ENCODE peak calls at places on chromosome 6, in ten cellular contexts. J is AG09319; K is pancreas; C is HuH-7.5; S is AG08395; T is activated CD8-positive, alpha-beta memory T cell treated with anti-CD3 and anti-CD28 coated beads, Interleukin-2, amount 50 U/mL, for 48 hours; U is upper lobe of right lung; M is brain microvascular endothelial cell; H is amygdala; I is H54. X is an unnamed sample.

GRCh38 chr6:130366011-130366963 is at the start of gene TMEM200A:
- DNase-seq in J (peak), K (no peak), C (peak), S (peak), T (peak), U (peak), M (peak), H (no peak), I (peak), X (peak)

GRCh38 chr6:166032366-166033171 is 135.1 kb downstream of the TBXT start:
- DNase-seq in J (peak), K (peak), C (no peak), S (peak), T (no peak), U (no peak), M (peak), H (no peak), I (no peak), X (peak)

GRCh38 chr6:75691012-75691411 is 58.0 kb upstream of the MYO6 start:
- DNase-seq in J (no peak), K (no peak), C (no peak), S (no peak), T (no peak), U (no peak), M (peak), H (no peak), I (no peak), X (no peak)

GRCh38 chr6:169933251-169933821 is 181.9 kb downstream of the ERMARD start:
- DNase-seq in J (no peak), K (peak), C (no peak), S (no peak), T (no peak), U (no peak), M (no peak), H (no peak), I (no peak), X (no peak)

GRCh38 chr6:88166493-88166900 is 350 bp upstream of the CNR1 start:
- DNase-seq in J (no peak), K (no peak), C (peak), S (no peak), T (peak), U (peak), M (no peak), H (no peak), I (no peak), X (no peak)

GRCh38 chr6:168120390-168121307 is 41.6 kb upstream of the FRMD1 start:
- DNase-seq in J (no peak), K (no peak), C (peak), S (no peak), T (no peak), U (no peak), M (no peak), H (no peak), I (no peak), X (no peak)

GRCh38 chr6:89035252-89036106 is 45.1 kb upstream of the PNRC1 start:
- DNase-seq in J (peak), K (peak), C (no peak), S (peak), T (no peak), U (peak), M (peak), H (no peak), I (peak), X (peak)

GRCh38 chr6:22062807-22063408 is 233.9 kb downstream of the PRL start:
- DNase-seq in J (no peak), K (no peak), C (no peak), S (no peak), T (peak), U (peak), M (no peak), H (no peak), I (no peak), X (no peak)

GRCh38 chr6:31163922-31164321 is 5.5 kb downstream of the TCF19 start:
- DNase-seq in J (no peak), K (peak), C (no peak), S (no peak), T (no peak), U (no peak), M (no peak), H (no peak), I (no peak), X (no peak)

GRCh38 chr6:122014961-122015360 is 384.5 kb upstream of the HSF2 start:
- DNase-seq in J (no peak), K (no peak), C (no peak), S (peak), T (no peak), U (no peak), M (no peak), H (no peak), I (no peak), X (peak)

GRCh38 chr6:409370-409972 is 17.9 kb downstream of the IRF4 start:
- DNase-seq in J (no peak), K (no peak), C (no peak), S (no peak), T (peak), U (no peak), M (no peak), H (no peak), I (no peak), X (no peak)

GRCh38 chr6:34926655-34927054 is 37.6 kb downstream of the ANKS1A start:
- DNase-seq in J (no peak), K (no peak), C (no peak), S (peak), T (no peak), U (no peak), M (peak), H (no peak), I (peak), X (no peak)

GRCh38 chr6:4398806-4399205 is 263.4 kb upstream of the ECI2 start:
- DNase-seq in J (no peak), K (no peak), C (no peak), S (peak), T (no peak), U (no peak), M (no peak), H (no peak), I (no peak), X (no peak)

GRCh38 chr6:42429042-42429574 is 22.6 kb downstream of the TRERF1 start:
- DNase-seq in J (no peak), K (no peak), C (no peak), S (no peak), T (peak), U (no peak), M (no peak), H (no peak), I (no peak), X (no peak)

GRCh38 chr6:136753624-136754023 is 38.7 kb downstream of the MAP3K5 start:
- DNase-seq in J (no peak), K (no peak), C (no peak), S (no peak), T (peak), U (no peak), M (no peak), H (no peak), I (no peak), X (no peak)

GRCh38 chr6:5412017-5412416 is 150.7 kb downstream of the FARS2 start:
- DNase-seq in J (no peak), K (no peak), C (no peak), S (no peak), T (no peak), U (no peak), M (no peak), H (no peak), I (no peak), X (no peak)

GRCh38 chr6:163148781-163149534 is 265.6 kb upstream of the QKI start:
- DNase-seq in J (no peak), K (no peak), C (no peak), S (no peak), T (no peak), U (no peak), M (no peak), H (peak), I (no peak), X (no peak)

GRCh38 chr6:135784493-135784892 is 67.0 kb upstream of the PDE7B start:
- DNase-seq in J (no peak), K (no peak), C (no peak), S (no peak), T (no peak), U (no peak), M (no peak), H (no peak), I (no peak), X (no peak)

GRCh38 chr6:87274660-87275273 is 47.6 kb upstream of the SMIM8 start:
- DNase-seq in J (peak), K (no peak), C (no peak), S (peak), T (no peak), U (no peak), M (peak), H (no peak), I (no peak), X (peak)

GRCh38 chr6:100617633-100618348 is 153.1 kb upstream of the SIM1 start:
- DNase-seq in J (no peak), K (no peak), C (no peak), S (no peak), T (no peak), U (no peak), M (no peak), H (no peak), I (no peak), X (peak)

GRCh38 chr6:29945421-29945820 is 3.1 kb downstream of the HLA-A start:
- DNase-seq in J (no peak), K (no peak), C (no peak), S (no peak), T (no peak), U (no peak), M (no peak), H (no peak), I (no peak), X (no peak)

GRCh38 chr6:108946695-108947094 is 98.5 kb downstream of the ARMC2 start:
- DNase-seq in J (no peak), K (no peak), C (no peak), S (no peak), T (no peak), U (no peak), M (peak), H (no peak), I (no peak), X (peak)